ENCODE peak calls at places on chromosomes 6 and 20, in ten cellular contexts. I is stimulated activated CD4-positive, alpha-beta T cell treated with anti-CD3 and anti-CD28 coated beads, Interleukin-15, amount 100 ng/mL, for 24 hours; F is T-helper 2 cell; J is activated T-cell treated with anti-CD3 and anti-CD28 coated beads for 1 hour; Y is mesenchymal stem cell; Z is SW 1271; N is activated naive CD4-positive, alpha-beta T cell; D is A549; H is testis; U is AG09319. V is an unnamed sample.

GRCh38 chr6:31272431-31272830 is 539 bp upstream of the HLA-C start:
- DNase-seq in I (peak), F (no peak), J (no peak), Y (no peak), Z (no peak), N (no peak), D (no peak), H (no peak), U (no peak), V (peak)

GRCh38 chr6:122669868-122670267 is 59.7 kb downstream of the PKIB start:
- DNase-seq in I (no peak), F (no peak), J (no peak), Y (no peak), Z (no peak), N (no peak), D (no peak), H (no peak), U (no peak), V (no peak)

GRCh38 chr6:56927538-56928453 is 27.1 kb upstream of the BEND6 start:
- DNase-seq in I (no peak), F (no peak), J (no peak), Y (no peak), Z (no peak), N (no peak), D (no peak), H (no peak), U (no peak), V (no peak)

GRCh38 chr20:47358672-47359532 is 2.4 kb upstream of the ZMYND8 start:
- DNase-seq in I (peak), F (no peak), J (no peak), Y (peak), Z (peak), N (no peak), D (peak), H (peak), U (peak), V (peak)

GRCh38 chr20:21515300-21516179 is 1.7 kb upstream of the NKX2-2 start:
- DNase-seq in I (no peak), F (no peak), J (no peak), Y (no peak), Z (no peak), N (no peak), D (no peak), H (no peak), U (no peak), V (no peak)

GRCh38 chr6:29941476-29941875 is 856 bp upstream of the HLA-A start:
- DNase-seq in I (no peak), F (no peak), J (no peak), Y (peak), Z (no peak), N (no peak), D (no peak), H (peak), U (no peak), V (no peak)

GRCh38 chr6:44672838-44673237 is 285.3 kb downstream of the CDC5L start:
- DNase-seq in I (no peak), F (no peak), J (no peak), Y (no peak), Z (no peak), N (no peak), D (no peak), H (no peak), U (no peak), V (no peak)

GRCh38 chr20:56715309-56715708 is 86.2 kb downstream of the TFAP2C start:
- DNase-seq in I (no peak), F (no peak), J (no peak), Y (no peak), Z (no peak), N (no peak), D (no peak), H (no peak), U (no peak), V (no peak)

GRCh38 chr20:19757487-19757972 is 528 bp upstream of the RIN2 start:
- DNase-seq in I (peak), F (no peak), J (no peak), Y (peak), Z (peak), N (no peak), D (peak), H (peak), U (no peak), V (no peak)

GRCh38 chr20:57620999-57621398 is 773 bp upstream of the ZBP1 start:
- DNase-seq in I (no peak), F (no peak), J (no peak), Y (no peak), Z (no peak), N (no peak), D (no peak), H (no peak), U (no peak), V (peak)

V was measured in GM12865.